ENCODE peak calls at places on chromosomes 4 and X, in six cellular contexts. M, C, D, T, O and W are unnamed samples.

GRCh38 chr4:167973513-167973912 is 118.8 kb upstream of the ANXA10 start:
- DNase-seq in D (no peak), T (no peak), C (no peak), O (no peak), M (no peak), W (no peak)

GRCh38 chr4:38672247-38673071 is 8.5 kb downstream of the KLF3 start:
- DNase-seq in T (no peak), D (no peak), C (no peak), M (no peak), O (no peak), W (no peak)

GRCh38 chr4:147328756-147329446 is 152.0 kb upstream of the EDNRA start:
- DNase-seq in D (no peak), O (no peak), C (no peak), T (no peak), M (no peak), W (no peak)

GRCh38 chrX:108221481-108221880 is 129.9 kb downstream of the ATG4A start:
- DNase-seq in C (no peak), D (no peak), T (no peak), O (no peak), M (no peak), W (no peak)

GRCh38 chr4:10611673-10612072 is 72.9 kb downstream of the CLNK start:
- DNase-seq in T (no peak), D (no peak), C (no peak), O (no peak), M (no peak), W (no peak)

GRCh38 chrX:1323315-1323714 is 13.3 kb upstream of the IL3RA start:
- DNase-seq in M (no peak), T (peak; percentile 78), C (peak; percentile 28), O (no peak), D (no peak), W (no peak)

GRCh38 chrX:45669715-45670360 is 469.2 kb upstream of the DIPK2B start:
- DNase-seq in D (no peak), C (no peak), T (no peak), O (no peak), M (no peak), W (no peak)

GRCh38 chr4:188714488-188714887 is 575.2 kb downstream of the TRIML1 start:
- DNase-seq in T (no peak), M (no peak), D (no peak), O (no peak), C (no peak), W (no peak)

GRCh38 chr4:155544547-155544946 is 122.1 kb upstream of the GUCY1A1 start:
- DNase-seq in O (no peak), D (no peak), M (no peak), T (no peak), C (no peak), W (no peak)

GRCh38 chrX:40734956-40735317 is 405 bp downstream of the MED14 start:
- DNase-seq in M (no peak), O (no peak), D (no peak), T (no peak), C (no peak), W (no peak)

GRCh38 chr4:16916719-16917337 is 18.4 kb upstream of the LDB2 start:
- DNase-seq in M (no peak), O (peak; percentile 33), T (peak; percentile 89), D (no peak), C (no peak), W (peak; percentile 32)

GRCh38 chr4:94765653-94766052 is 7.9 kb downstream of the BMPR1B start:
- DNase-seq in T (no peak), C (no peak), O (no peak), D (no peak), M (no peak), W (no peak)

GRCh38 chrX:39476596-39476995 is 621.2 kb downstream of the BCOR start:
- DNase-seq in O (no peak), D (no peak), T (no peak), C (no peak), M (no peak), W (no peak)

GRCh38 chrX:31435592-31435991 is 363.8 kb upstream of the FTHL17 start:
- DNase-seq in C (no peak), M (no peak), D (no peak), O (peak; percentile 17), T (peak; percentile 71), W (no peak)

GRCh38 chr4:11367371-11367770 is 61.3 kb downstream of the HS3ST1 start:
- DNase-seq in T (no peak), C (no peak), M (no peak), O (no peak), D (no peak), W (peak; percentile 49)

GRCh38 chr4:189121336-189121735 is 819.3 kb upstream of the FRG1 start:
- DNase-seq in T (no peak), M (no peak), D (no peak), C (no peak), O (no peak), W (no peak)

GRCh38 chr4:154024097-154024496 is 235.2 kb upstream of the SFRP2 start:
- DNase-seq in C (no peak), M (no peak), O (no peak), T (peak; percentile 39), D (no peak), W (no peak)

GRCh38 chr4:152257601-152258066 is 278.3 kb downstream of the FBXW7 start:
- DNase-seq in O (no peak), D (no peak), T (no peak), M (no peak), C (no peak), W (no peak)

GRCh38 chrX:31563792-31564191 is 492.0 kb upstream of the FTHL17 start:
- DNase-seq in D (no peak), O (no peak), T (no peak), M (no peak), C (no peak), W (no peak)

GRCh38 chr4:52711271-52711670 is 40.0 kb downstream of the ERVMER34-1 start:
- DNase-seq in M (no peak), C (no peak), T (no peak), D (no peak), O (no peak), W (no peak)

GRCh38 chr4:1277667-1278335 is 11.9 kb upstream of the MAEA start:
- DNase-seq in O (no peak), T (no peak), D (no peak), M (no peak), C (no peak), W (no peak)
- TF ChIP-seq CTCF in O (no peak), T (no peak), D (no peak), M (no peak), C (no peak), W (no peak)

GRCh38 chr4:5976431-5976830 is 41.8 kb downstream of the C4orf50 start:
- DNase-seq in O (no peak), C (no peak), D (no peak), M (no peak), T (no peak), W (no peak)

GRCh38 chr4:5980436-5981155 is 37.6 kb downstream of the C4orf50 start:
- DNase-seq in D (no peak), T (no peak), M (no peak), O (no peak), C (no peak), W (no peak)

GRCh38 chr4:5982156-5982973 is 35.9 kb downstream of the C4orf50 start:
- DNase-seq in O (no peak), T (no peak), D (no peak), M (no peak), C (no peak), W (no peak)

GRCh38 chr4:5976921-5977320 is 41.3 kb downstream of the C4orf50 start:
- DNase-seq in D (no peak), C (peak; percentile 2), T (no peak), O (no peak), M (no peak), W (no peak)

GRCh38 chr4:5979981-5980380 is 38.2 kb downstream of the C4orf50 start:
- DNase-seq in O (no peak), C (no peak), T (peak; percentile 85), D (no peak), M (peak; percentile 56), W (no peak)
- TF ChIP-seq CTCF in O (peak; percentile 54), C (no peak), T (no peak), D (no peak), M (peak; percentile 35), W (no peak)

DNA sequence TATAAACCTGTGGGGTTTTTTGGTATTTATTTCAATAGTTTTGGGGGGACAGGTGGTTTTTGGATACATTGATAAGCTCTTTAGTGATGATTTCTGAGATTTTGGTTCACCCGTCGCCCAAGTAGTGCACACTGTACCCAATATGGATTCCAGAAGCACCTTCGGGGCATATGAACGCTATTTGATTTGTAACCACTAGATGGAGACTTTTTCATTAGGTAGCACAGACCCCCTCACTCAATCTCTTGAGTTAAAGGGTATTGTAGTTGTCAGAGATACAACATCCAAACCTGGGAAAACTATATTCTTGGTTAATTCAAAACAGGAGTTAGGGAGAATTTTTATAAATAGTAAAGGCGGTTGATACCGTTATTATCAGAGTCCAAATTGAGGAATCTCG is 79.8 kb downstream of the SPANXN3 start:
- DNase-seq in M (no peak), D (no peak), T (no peak), C (no peak), O (no peak), W (no peak)
- TF ChIP-seq CTCF in M (peak; percentile 36), D (no peak), T (no peak), C (no peak), O (peak; percentile 59), W (no peak)

GRCh38 chr4:15144249-15144966 is 142.1 kb downstream of the CPEB2 start:
- DNase-seq in M (no peak), O (no peak), C (no peak), T (no peak), D (no peak), W (no peak)
- TF ChIP-seq CTCF in M (peak; percentile 12), O (no peak), C (no peak), T (no peak), D (no peak), W (no peak)

GRCh38 chr4:99736846-99737245 is 79.2 kb upstream of the C4orf54 start:
- DNase-seq in T (no peak), O (no peak), C (no peak), M (no peak), D (no peak), W (no peak)
- TF ChIP-seq CTCF in T (no peak), O (no peak), C (no peak), M (no peak), D (no peak), W (no peak)

GRCh38 chr4:27668001-27668400 is 807.4 kb downstream of the STIM2 start:
- DNase-seq in M (no peak), D (no peak), O (no peak), T (no peak), C (no peak), W (no peak)

GRCh38 chr4:27662426-27662825 is 801.8 kb downstream of the STIM2 start:
- DNase-seq in M (no peak), D (no peak), O (no peak), C (no peak), T (no peak), W (no peak)

GRCh38 chr4:27666943-27667342 is 806.3 kb downstream of the STIM2 start:
- DNase-seq in C (no peak), T (peak; percentile 20), D (no peak), O (no peak), M (no peak), W (no peak)
- TF ChIP-seq CTCF in C (no peak), T (no peak), D (no peak), O (no peak), M (peak; percentile 20), W (no peak)